ENCODE peak calls at places on chromosome X, in six cellular contexts. K is mesenchymal stem cell, W is heart right ventricle, V is tibial nerve, P is upper lobe of right lung, Z is IMR-90. H is an unnamed sample. For H3K4me1, the result is how much of the 10 kb centered on the place peaks cover.

GRCh38 chrX:153684447-153685178 is 3.1 kb upstream of the SLC6A8 start:
- DNase-seq in K (no peak), P (peak), W (no peak), Z (no peak), V (no peak), H (no peak)

GRCh38 chrX:108437789-108438623 is at the start of gene COL4A6:
- DNase-seq in K (peak), V (no peak), P (peak), W (peak), Z (no peak), H (no peak)

GRCh38 chrX:9493936-9494335 is 29.1 kb downstream of the TBL1X start:
- DNase-seq in W (no peak), K (no peak), V (no peak), Z (no peak), P (no peak), H (no peak)

GRCh38 chrX:20347486-20347885 is 80.8 kb upstream of the RPS6KA3 start:
- DNase-seq in V (no peak), W (no peak), P (no peak), Z (peak), K (no peak), H (no peak)

GRCh38 chrX:4240541-4241194 is 527.2 kb upstream of the PRKX start:
- DNase-seq in K (no peak), V (no peak), Z (no peak), W (no peak), P (no peak), H (no peak)

GRCh38 chrX:15188039-15188438 is 81.8 kb downstream of the ASB9 start:
- DNase-seq in P (no peak), W (no peak), Z (no peak), V (no peak), K (no peak), H (no peak)

GRCh38 chrX:9746148-9746880 is 19.3 kb downstream of the GPR143 start:
- DNase-seq in P (no peak), V (no peak), K (peak), Z (peak), W (no peak), H (no peak)

GRCh38 chrX:77167993-77168392 is 279.2 kb upstream of the FGF16 start:
- DNase-seq in W (no peak), Z (no peak), P (no peak), V (no peak), K (no peak), H (no peak)

GRCh38 chrX:54182864-54183613 is at the start of gene FAM120C:
- DNase-seq in W (peak), P (peak), K (peak), Z (peak), V (peak), H (no peak)

GRCh38 chrX:103170216-103170615 is 44.7 kb upstream of the BEX4 start:
- DNase-seq in K (no peak), W (no peak), P (no peak), Z (peak), V (no peak), H (no peak)

GRCh38 chrX:110665636-110666035 is 130.0 kb downstream of the CHRDL1 start:
- DNase-seq in Z (peak), P (peak), W (peak), K (peak), V (peak), H (no peak)

GRCh38 chrX:113512700-113513395 is 672.2 kb upstream of the AMOT start:
- DNase-seq in V (no peak), K (peak), Z (peak), P (no peak), W (no peak), H (no peak)
- H3K27ac ChIP-seq in V (no peak), K (peak), Z (no peak), P (no peak), W (no peak), H (no peak)

GRCh38 chrX:66021758-66022741 is 17.8 kb downstream of the VSIG4 start:
- DNase-seq in P (no peak), K (no peak), Z (no peak), V (no peak), W (no peak), H (no peak)

GRCh38 chrX:66020578-66021406 is 19.1 kb downstream of the VSIG4 start:
- DNase-seq in P (no peak), W (no peak), K (no peak), V (no peak), Z (no peak), H (no peak)

GRCh38 chrX:66022742-66023725 is 16.8 kb downstream of the VSIG4 start:
- DNase-seq in K (no peak), Z (no peak), W (no peak), P (no peak), V (no peak), H (no peak)

GRCh38 chrX:66019974-66020373 is 19.9 kb downstream of the VSIG4 start:
- DNase-seq in K (no peak), P (no peak), Z (no peak), V (no peak), W (no peak), H (no peak)

DNA sequence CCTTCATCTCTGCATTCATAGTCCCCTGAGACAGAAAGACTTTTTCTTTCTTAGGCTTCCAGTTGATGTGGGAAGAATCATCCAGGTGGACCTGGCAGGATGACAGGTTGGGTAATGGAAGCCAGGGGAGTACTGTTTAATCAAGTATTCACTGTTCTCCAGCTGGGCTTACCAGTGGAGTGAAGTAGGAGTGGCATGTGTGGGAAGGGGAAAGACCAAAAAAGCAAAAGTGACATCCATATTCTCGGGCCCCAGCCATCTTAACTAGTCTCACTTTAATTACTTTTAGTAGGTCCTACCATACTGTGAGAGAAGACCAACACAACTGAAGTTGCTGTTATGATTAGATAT is 18.5 kb downstream of the VSIG4 start:
- DNase-seq in P (no peak), Z (no peak), V (no peak), K (no peak), W (no peak), H (no peak)
- H3K4me1 ChIP-seq in P (under half), Z (under half), V (under half), K (under half), W (under half), H (under half)

GRCh38 chrX:1480082-1480785 is 27.5 kb upstream of the ASMTL start:
- DNase-seq in Z (no peak), V (no peak), K (no peak), W (peak), P (peak), H (no peak)

GRCh38 chrX:1476682-1477081 is 24.0 kb upstream of the ASMTL start:
- DNase-seq in W (no peak), Z (no peak), V (no peak), K (no peak), P (no peak), H (no peak)

GRCh38 chrX:1475881-1476280 is 23.2 kb upstream of the ASMTL start:
- DNase-seq in K (no peak), Z (no peak), V (no peak), W (no peak), P (no peak), H (peak)

GRCh38 chrX:1477229-1477628 is 24.5 kb upstream of the ASMTL start:
- DNase-seq in W (no peak), V (no peak), Z (no peak), P (no peak), K (no peak), H (no peak)

GRCh38 chrX:1477801-1478458 is 25.2 kb upstream of the ASMTL start:
- DNase-seq in W (no peak), V (no peak), P (no peak), Z (no peak), K (no peak), H (no peak)
- H3K27ac ChIP-seq in W (no peak), V (no peak), P (no peak), Z (no peak), K (no peak), H (no peak)

DNA sequence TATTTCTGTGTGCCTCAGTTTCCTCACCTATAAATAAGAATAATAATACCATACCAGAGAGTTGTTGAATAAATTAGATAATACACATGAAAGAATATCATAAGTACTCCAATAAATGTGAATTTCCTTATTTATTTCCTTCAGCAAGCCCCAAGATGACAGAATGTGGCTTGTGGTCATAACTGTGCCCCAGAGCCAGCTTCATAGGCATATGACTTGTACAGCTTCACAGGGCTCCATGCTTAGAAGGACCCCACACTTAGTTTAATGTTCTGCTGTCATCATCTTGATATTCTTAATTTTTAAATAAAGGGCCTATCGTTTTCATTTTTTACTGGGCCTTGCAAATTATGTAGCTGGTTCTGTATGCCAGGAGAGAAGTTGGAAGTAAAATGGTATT is 25.3 kb downstream of the VSIG4 start:
- DNase-seq in W (no peak), P (no peak), V (no peak), K (no peak), Z (no peak), H (no peak)
- H3K4me1 ChIP-seq in W (under half), P (under half), V (under half), K (under half), Z (under half), H (under half)

GRCh38 chrX:115388879-115389278 is 99.4 kb downstream of the LUZP4 start:
- DNase-seq in K (peak), Z (peak), W (no peak), P (no peak), V (no peak), H (no peak)

GRCh38 chrX:115392031-115392430 is 102.5 kb downstream of the LUZP4 start:
- DNase-seq in W (no peak), K (no peak), V (no peak), Z (no peak), P (no peak), H (no peak)

GRCh38 chrX:115393271-115393670 is 103.8 kb downstream of the LUZP4 start:
- DNase-seq in Z (peak), V (no peak), P (no peak), W (no peak), K (peak), H (no peak)

GRCh38 chrX:115387327-115387726 is 97.8 kb downstream of the LUZP4 start:
- DNase-seq in K (no peak), P (no peak), W (no peak), V (no peak), Z (no peak), H (no peak)

GRCh38 chrX:115392871-115393270 is 103.4 kb downstream of the LUZP4 start:
- DNase-seq in P (no peak), K (no peak), W (no peak), V (no peak), Z (no peak), H (no peak)
- H3K27ac ChIP-seq in P (no peak), K (peak), W (no peak), V (no peak), Z (no peak), H (no peak)

H was measured in vagina.